ENCODE peak calls at places on chromosomes 11 and 22, in five cellular contexts. L is fibroblast of the aortic adventitia, D is Caco-2, O is fibroblast of pulmonary artery, E is lung. W is an unnamed sample.

GRCh38 chr11:32870676-32871075 is 21.9 kb upstream of the QSER1 start:
- DNase-seq in D (peak; percentile 63), O (peak; percentile 8), L (no peak), E (no peak), W (no peak)

GRCh38 chr11:107744736-107745135 is 32.9 kb upstream of the SLN start:
- DNase-seq in D (no peak), E (no peak), O (no peak), L (no peak), W (no peak)

GRCh38 chr11:19727246-19727645 is 14.6 kb downstream of the NAV2 start:
- DNase-seq in E (no peak), O (peak; percentile 90), D (no peak), L (peak; percentile 58), W (peak; percentile 77)

GRCh38 chr11:64271339-64272132 is 12.9 kb downstream of the BAD start:
- DNase-seq in E (peak; percentile 90), D (peak; percentile 95), O (peak; percentile 95), L (peak; percentile 92), W (peak; percentile 94)

GRCh38 chr11:78109011-78109685 is 29.5 kb upstream of the NDUFC2 start:
- DNase-seq in O (no peak), E (no peak), L (no peak), D (no peak), W (no peak)

GRCh38 chr22:41925783-41926460 is 684 bp downstream of the TNFRSF13C start:
- DNase-seq in D (peak; percentile 73), L (no peak), E (peak; percentile 50), O (peak; percentile 45), W (no peak)

GRCh38 chr22:29916007-29916544 is 33.1 kb downstream of the MTMR3 start:
- DNase-seq in O (no peak), E (no peak), D (no peak), L (no peak), W (peak; percentile 21)

GRCh38 chr11:10927533-10927932 is 69.7 kb upstream of the ZBED5 start:
- DNase-seq in E (no peak), O (no peak), L (no peak), D (no peak), W (peak; percentile 30)

GRCh38 chr22:43228330-43228729 is 41.4 kb upstream of the TTLL12 start:
- DNase-seq in E (no peak), O (peak; percentile 35), L (peak; percentile 16), D (peak; percentile 55), W (no peak)

GRCh38 chr11:87477321-87477720 is 439.6 kb downstream of the TMEM135 start:
- DNase-seq in E (no peak), O (no peak), D (no peak), L (no peak), W (no peak)

GRCh38 chr11:61477734-61478148 is 30.8 kb upstream of the LRRC10B start:
- DNase-seq in L (peak; percentile 33), E (peak; percentile 43), D (peak; percentile 52), O (peak; percentile 33), W (peak; percentile 53)
- H3K4me3 ChIP-seq in L (no peak overlapping the region), E (no peak overlapping the region), D (no peak overlapping the region), O (no peak overlapping the region), W (no peak overlapping the region)

GRCh38 chr22:46533434-46533833 is 4.0 kb downstream of the CELSR1 start:
- DNase-seq in E (peak; percentile 65), L (no peak), D (no peak), O (no peak), W (no peak)
- TF ChIP-seq CTCF in E (no peak), L (no peak), D (no peak), O (no peak), W (no peak)

DNA sequence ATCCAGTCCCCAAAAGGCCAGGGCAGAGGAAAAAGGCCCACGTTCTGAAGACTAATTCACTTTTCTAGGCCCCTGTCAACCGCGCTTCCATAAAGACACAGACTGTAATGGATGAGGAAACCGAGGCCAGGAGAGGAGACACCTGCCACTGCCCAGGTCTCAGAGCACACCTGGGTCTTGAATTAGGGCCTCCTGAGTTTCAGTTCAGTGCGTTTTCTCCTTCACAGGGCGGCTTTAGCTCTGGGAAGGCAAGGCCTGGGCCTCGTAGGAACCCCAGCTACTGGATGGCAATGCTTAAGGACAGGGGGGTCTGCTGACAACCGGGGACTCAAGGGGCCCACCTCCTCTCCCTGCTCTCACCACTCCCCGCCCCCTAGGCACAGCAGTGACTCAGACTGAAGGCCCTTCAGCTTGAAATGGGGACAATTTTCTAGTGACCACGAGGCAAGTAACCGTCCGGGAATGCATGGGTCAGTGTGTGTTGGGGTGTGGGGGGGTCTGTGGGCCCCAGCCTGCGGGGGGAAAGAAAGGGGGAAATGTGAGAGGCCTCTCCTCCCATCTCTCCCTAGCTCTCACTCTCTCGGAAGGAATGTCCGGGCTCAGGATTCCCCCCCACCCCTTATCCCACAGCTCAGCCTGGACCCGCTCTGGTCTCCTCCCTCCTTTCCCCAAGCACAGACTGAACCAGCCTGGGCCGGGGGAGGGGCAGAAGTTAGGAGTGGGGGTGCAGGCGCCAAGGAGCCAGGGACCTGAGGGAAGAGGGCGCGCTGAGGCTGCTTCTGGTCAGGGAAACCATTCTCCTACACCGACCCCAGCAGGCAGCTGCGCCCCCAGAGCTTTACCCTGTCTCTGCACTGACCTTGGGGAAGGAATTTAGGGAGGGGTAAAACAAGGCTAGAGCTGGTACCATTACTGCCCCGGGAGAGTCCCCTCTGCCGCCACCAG is 17.2 kb downstream of the CREB3L1 start:
- DNase-seq in D (no peak), L (peak; percentile 77), O (peak; percentile 73), E (no peak), W (peak; percentile 99)
- H3K4me3 ChIP-seq in D (no peak overlapping the region), L (peak overlapping the region; percentile 66), O (peak overlapping the region; percentile 47), E (no peak overlapping the region), W (peak overlapping the region; percentile 55)

GRCh38 chr11:12149672-12150225 is 39.4 kb downstream of the MICAL2 start:
- DNase-seq in O (peak; percentile 43), D (no peak), E (no peak), L (no peak), W (no peak)

GRCh38 chr11:12150831-12151382 is 40.5 kb downstream of the MICAL2 start:
- DNase-seq in L (peak; percentile 38), O (peak; percentile 53), E (no peak), D (no peak), W (peak; percentile 87)

GRCh38 chr11:12147827-12148226 is 37.4 kb downstream of the MICAL2 start:
- DNase-seq in L (no peak), E (no peak), O (no peak), D (no peak), W (no peak)

GRCh38 chr11:12148882-12149281 is 38.5 kb downstream of the MICAL2 start:
- DNase-seq in O (no peak), D (peak; percentile 73), E (no peak), L (no peak), W (no peak)

GRCh38 chr11:12148466-12148865 is 38.1 kb downstream of the MICAL2 start:
- DNase-seq in L (no peak), E (no peak), O (no peak), D (no peak), W (no peak)
- TF ChIP-seq CTCF in L (no peak), E (no peak), O (no peak), D (no peak), W (no peak)

DNA sequence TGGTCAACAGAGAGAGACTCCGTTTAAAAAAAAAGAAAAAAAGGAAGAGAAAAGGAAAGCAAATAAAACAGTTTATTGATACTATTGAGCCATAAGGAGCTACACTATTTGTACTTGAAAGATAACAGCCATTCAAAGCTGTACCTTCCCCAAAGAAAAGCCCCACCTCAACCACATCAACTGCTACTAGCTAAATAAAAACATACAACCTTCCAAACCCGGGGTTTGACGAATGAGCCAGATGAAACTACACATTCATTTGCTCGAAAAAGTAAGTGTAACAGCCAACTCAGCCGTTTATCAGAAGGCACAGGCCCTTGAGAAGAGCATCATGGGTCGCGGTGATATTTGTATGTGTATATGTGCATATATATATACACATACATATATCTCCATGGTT is 78.4 kb downstream of the SIK3 start:
- DNase-seq in O (no peak), E (no peak), D (no peak), L (no peak), W (no peak)
- H3K4me3 ChIP-seq in O (no peak overlapping the region), E (no peak overlapping the region), D (no peak overlapping the region), L (no peak overlapping the region), W (no peak overlapping the region)

GRCh38 chr22:36193577-36193976 is 8.0 kb downstream of the APOL4 start:
- DNase-seq in E (no peak), O (no peak), D (no peak), L (no peak), W (no peak)

GRCh38 chr22:36192601-36193000 is 9.0 kb downstream of the APOL4 start:
- DNase-seq in O (peak; percentile 26), D (no peak), E (no peak), L (no peak), W (no peak)

GRCh38 chr22:36194385-36194784 is 7.2 kb downstream of the APOL4 start:
- DNase-seq in O (no peak), E (no peak), D (no peak), L (no peak), W (no peak)

GRCh38 chr22:36194971-36195370 is 6.6 kb downstream of the APOL4 start:
- DNase-seq in E (peak; percentile 67), L (peak; percentile 79), D (peak; percentile 72), O (peak; percentile 85), W (peak; percentile 79)

GRCh38 chr22:36193171-36193570 is 8.4 kb downstream of the APOL4 start:
- DNase-seq in O (no peak), E (no peak), L (no peak), D (no peak), W (no peak)
- TF ChIP-seq CTCF in O (no peak), E (no peak), L (no peak), D (no peak), W (no peak)

GRCh38 chr11:1060885-1061616 is 13.6 kb upstream of the MUC2 start:
- DNase-seq in O (peak; percentile 71), D (peak; percentile 54), E (no peak), L (peak; percentile 81), W (peak; percentile 80)
- H3K4me3 ChIP-seq in O (no peak overlapping the region), D (no peak overlapping the region), E (no peak overlapping the region), L (no peak overlapping the region), W (no peak overlapping the region)

GRCh38 chr11:133966924-133967598 is 10.3 kb upstream of the IGSF9B start:
- DNase-seq in O (no peak), D (no peak), L (no peak), E (no peak), W (no peak)
- TF ChIP-seq CTCF in O (peak; percentile 1), D (no peak), L (peak; percentile 19), E (no peak), W (peak; percentile 13)

GRCh38 chr11:126990716-126991480 is 9.7 kb downstream of the KIRREL3 start:
- DNase-seq in O (peak; percentile 6), E (no peak), D (no peak), L (peak; percentile 27), W (peak; percentile 26)
- H3K4me3 ChIP-seq in O (no peak overlapping the region), E (no peak overlapping the region), D (no peak overlapping the region), L (no peak overlapping the region), W (no peak overlapping the region)